ENCODE peak calls at places on chromosome 13, in five cellular contexts. A is CD4-positive, alpha-beta T cell; K is fibroblast of lung; V is tibial artery; G is A549. N is an unnamed sample.

GRCh38 chr13:111256946-111257345 is 63.5 kb upstream of the TEX29 start:
- DNase-seq in A (no peak), K (no peak), V (no peak), G (no peak), N (no peak)

GRCh38 chr13:19587635-19588300 is 26.4 kb upstream of the TPTE2 start:
- DNase-seq in A (no peak), K (peak; percentile 36), V (no peak), G (peak; percentile 74), N (peak; percentile 46)

GRCh38 chr13:42478531-42479156 is 95.3 kb upstream of the TNFSF11 start:
- DNase-seq in A (no peak), K (no peak), V (no peak), G (peak; percentile 30), N (peak; percentile 38)

GRCh38 chr13:113001251-113002140 is 32.5 kb downstream of the MCF2L start:
- DNase-seq in A (no peak), K (peak; percentile 17), V (no peak), G (no peak), N (no peak)

GRCh38 chr13:52848455-52849190 is at the start of gene PCDH8:
- DNase-seq in A (no peak), K (no peak), V (no peak), G (no peak), N (no peak)

GRCh38 chr13:19860884-19861655 is 2.4 kb downstream of the ZMYM5 start:
- DNase-seq in A (no peak), K (peak; percentile 69), V (no peak), G (peak; percentile 53), N (no peak)

GRCh38 chr13:26965976-26966375 is 205.4 kb upstream of the GPR12 start:
- DNase-seq in A (no peak), K (peak; percentile 84), V (no peak), G (no peak), N (no peak)

GRCh38 chr13:51246411-51247298 is 24.5 kb downstream of the FAM124A start:
- DNase-seq in A (no peak), K (no peak), V (no peak), G (no peak), N (no peak)

GRCh38 chr13:108897955-108898354 is 268.5 kb downstream of the MYO16 start:
- DNase-seq in A (no peak), K (no peak), V (no peak), G (no peak), N (no peak)

GRCh38 chr13:111911141-111911720 is 155.7 kb upstream of the SOX1 start:
- DNase-seq in A (no peak), K (no peak), V (no peak), G (no peak), N (no peak)

DNA sequence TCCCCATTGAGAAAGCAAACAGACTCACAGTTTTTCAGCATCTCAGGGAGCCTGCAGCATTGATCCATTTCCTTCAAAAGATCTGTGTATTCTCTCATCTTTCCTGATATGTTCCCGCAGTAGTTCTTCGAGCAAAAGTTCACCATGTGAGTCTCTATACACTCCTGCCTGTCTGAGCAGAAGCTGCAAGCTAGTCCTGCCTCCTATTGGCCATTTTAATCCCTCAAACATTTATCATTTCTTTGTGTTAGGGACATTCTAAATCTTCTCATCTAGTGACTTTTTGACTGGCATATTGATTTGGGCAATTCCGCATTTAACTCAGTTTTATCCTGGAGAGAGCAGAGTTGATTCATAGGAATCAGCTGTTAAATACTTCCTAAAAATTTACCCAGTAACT is 660.4 kb upstream of the KLF12 start:
- DNase-seq in A (no peak), K (no peak), V (no peak), G (no peak), N (no peak)
- TF ChIP-seq CTCF in A (no peak), K (peak; percentile 9), V (no peak), G (no peak), N (no peak)

GRCh38 chr13:67075239-67075638 is 154.9 kb downstream of the PCDH9 start:
- DNase-seq in A (no peak), K (no peak), V (no peak), G (peak; percentile 50), N (no peak)

GRCh38 chr13:67077132-67077531 is 153.0 kb downstream of the PCDH9 start:
- DNase-seq in A (no peak), K (no peak), V (no peak), G (no peak), N (no peak)

GRCh38 chr13:67076378-67076777 is 153.8 kb downstream of the PCDH9 start:
- DNase-seq in A (no peak), K (peak; percentile 62), V (no peak), G (no peak), N (no peak)

GRCh38 chr13:67080351-67080750 is 149.8 kb downstream of the PCDH9 start:
- DNase-seq in A (no peak), K (no peak), V (no peak), G (no peak), N (no peak)

DNA sequence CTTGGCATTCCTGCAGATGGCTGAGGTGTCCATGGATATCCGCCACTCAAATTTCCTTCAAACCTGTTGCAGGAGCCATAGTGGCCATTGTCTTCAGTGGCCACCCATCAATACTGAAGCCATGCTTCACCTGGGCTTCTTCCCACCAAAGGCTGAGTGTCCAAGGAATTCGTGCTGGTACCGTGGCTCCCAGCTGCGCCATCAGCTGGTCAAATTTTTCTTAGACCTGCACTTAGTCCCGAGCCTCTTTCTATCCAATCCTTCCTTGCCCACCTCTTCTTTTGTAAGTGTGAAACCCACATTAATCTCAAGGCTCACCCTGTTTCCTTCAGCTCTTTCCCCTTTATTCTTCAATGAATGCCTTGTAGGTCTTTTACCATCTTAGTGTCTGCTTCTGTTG is 152.1 kb downstream of the PCDH9 start:
- DNase-seq in A (no peak), K (no peak), V (no peak), G (no peak), N (no peak)
- TF ChIP-seq CTCF in A (no peak), K (no peak), V (no peak), G (no peak), N (no peak)

DNA sequence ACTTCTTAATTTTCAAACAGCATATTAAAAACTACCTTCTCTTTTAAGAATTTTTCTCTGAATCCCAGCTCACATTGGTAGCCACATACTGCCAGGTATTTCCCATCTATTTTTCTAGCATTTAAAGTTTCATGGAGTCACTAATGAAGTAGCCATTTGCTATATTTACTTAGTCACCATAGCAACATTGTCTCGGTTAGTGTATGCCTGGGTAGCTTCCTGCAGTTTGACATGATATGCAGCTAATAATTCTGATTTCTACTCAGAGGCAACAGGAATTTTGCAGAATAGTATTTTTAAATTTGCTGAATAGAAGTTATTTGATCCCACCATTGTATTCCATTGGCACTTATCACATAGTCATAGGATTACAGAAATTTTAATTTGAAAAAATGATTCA is 30.9 kb upstream of the KCTD4 start:
- DNase-seq in A (no peak), K (peak; percentile 64), V (no peak), G (no peak), N (peak; percentile 19)
- TF ChIP-seq CTCF in A (no peak), K (no peak), V (no peak), G (no peak), N (no peak)

GRCh38 chr13:99969934-99970760 is 1.4 kb downstream of the ZIC5 start:
- DNase-seq in A (no peak), K (peak; percentile 30), V (no peak), G (peak; percentile 83), N (no peak)
- TF ChIP-seq CTCF in A (no peak), K (no peak), V (no peak), G (no peak), N (no peak)

GRCh38 chr13:71979616-71980015 is 112.6 kb upstream of the DACH1 start:
- DNase-seq in A (no peak), K (peak; percentile 1), V (no peak), G (peak; percentile 1), N (no peak)
- TF ChIP-seq CTCF in A (no peak), K (peak; percentile 38), V (no peak), G (no peak), N (peak; percentile 22)

GRCh38 chr13:76904507-76904906 is 18.3 kb upstream of the KCTD12 start:
- DNase-seq in A (no peak), K (no peak), V (no peak), G (no peak), N (no peak)

GRCh38 chr13:76903544-76904162 is 17.4 kb upstream of the KCTD12 start:
- DNase-seq in A (peak; percentile 50), K (peak; percentile 63), V (peak; percentile 69), G (peak; percentile 74), N (peak; percentile 59)
- TF ChIP-seq CTCF in A (peak; percentile 99), K (peak; percentile 100), V (peak; percentile 85), G (peak; percentile 82), N (peak; percentile 96)

GRCh38 chr13:97810152-97810551 is 143.3 kb upstream of the IPO5 start:
- DNase-seq in A (no peak), K (peak; percentile 5), V (no peak), G (peak; percentile 2), N (no peak)
- TF ChIP-seq CTCF in A (no peak), K (peak; percentile 55), V (peak; percentile 55), G (peak; percentile 43), N (no peak)

GRCh38 chr13:44111701-44112100 is 232.0 kb downstream of the LACC1 start:
- DNase-seq in A (no peak), K (no peak), V (no peak), G (no peak), N (no peak)

GRCh38 chr13:44117351-44117750 is 237.6 kb downstream of the LACC1 start:
- DNase-seq in A (no peak), K (peak; percentile 50), V (no peak), G (no peak), N (peak; percentile 4)

GRCh38 chr13:44120814-44121505 is 241.3 kb downstream of the LACC1 start:
- DNase-seq in A (no peak), K (no peak), V (no peak), G (no peak), N (no peak)

GRCh38 chr13:44112700-44113329 is 233.1 kb downstream of the LACC1 start:
- DNase-seq in A (no peak), K (no peak), V (no peak), G (no peak), N (no peak)

DNA sequence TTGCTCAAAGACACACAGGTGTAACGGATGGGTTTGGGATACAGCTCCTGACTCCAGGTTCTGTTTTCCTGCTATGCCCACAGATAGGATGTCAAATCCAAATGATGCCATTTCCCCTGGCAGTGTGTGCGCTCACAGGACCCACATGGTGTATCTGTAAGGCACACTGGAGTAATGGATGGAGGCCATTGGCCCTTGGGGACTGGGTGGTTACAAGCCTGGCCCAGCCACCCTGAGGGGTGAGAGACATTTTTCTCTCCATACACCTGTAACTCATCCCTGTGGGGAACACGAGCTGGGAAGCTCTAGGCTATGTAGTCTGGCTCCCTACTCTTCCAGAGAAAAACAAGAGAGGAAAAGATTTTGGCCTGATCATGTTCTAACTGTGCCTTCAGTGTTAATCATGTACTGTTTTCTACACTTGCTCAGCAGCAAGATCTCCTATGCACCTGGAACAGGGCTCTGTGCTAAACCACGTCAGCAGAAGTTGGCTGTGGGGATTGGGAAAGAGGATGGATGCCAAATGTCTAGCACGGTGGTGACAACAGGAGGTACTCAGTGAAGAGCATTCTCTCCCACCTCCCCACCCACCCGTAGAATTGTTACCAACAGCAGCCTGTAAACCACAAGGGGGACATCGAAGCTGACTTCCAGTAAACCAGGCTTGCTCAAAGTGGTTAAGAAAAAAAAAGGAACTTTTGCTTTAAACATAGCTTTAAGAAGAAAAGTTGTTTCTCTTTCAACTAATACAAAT is 237.0 kb downstream of the LACC1 start:
- DNase-seq in A (no peak), K (peak; percentile 6), V (no peak), G (no peak), N (no peak)
- TF ChIP-seq CTCF in A (no peak), K (peak; percentile 31), V (no peak), G (no peak), N (no peak)

N was measured in GM13977.